ENCODE peak calls at places on chromosomes 2 and 18, in six cellular contexts. R is mesenchymal stem cell, H is PC-3, F is K562, V is fibroblast of lung, L is mesendoderm. S is an unnamed sample. For H3K4me1, the result is how much of the 10 kb centered on the place peaks cover.

GRCh38 chr2:40251146-40251545 is 200.7 kb downstream of the SLC8A1 start:
- DNase-seq in R (peak), F (no peak), L (peak), V (peak), H (peak), S (no peak)

GRCh38 chr2:152222975-152223638 is 47.5 kb upstream of the STAM2 start:
- DNase-seq in R (peak), H (peak), F (peak), L (peak), V (peak), S (peak)

GRCh38 chr2:206353685-206354084 is 79.2 kb downstream of the ZDBF2 start:
- DNase-seq in F (no peak), L (peak), H (peak), V (no peak), R (no peak), S (no peak)

GRCh38 chr2:7694066-7695000 is 777.1 kb downstream of the RNF144A start:
- DNase-seq in F (no peak), L (no peak), V (no peak), H (no peak), R (no peak), S (no peak)

GRCh38 chr2:12824771-12825363 is 108.1 kb downstream of the TRIB2 start:
- DNase-seq in R (peak), F (no peak), L (no peak), V (peak), H (no peak), S (no peak)

GRCh38 chr18:22355069-22355468 is 62.6 kb downstream of the CTAGE1 start:
- DNase-seq in F (no peak), L (no peak), R (no peak), V (no peak), H (no peak), S (no peak)

GRCh38 chr2:90645-91312 is 44.5 kb upstream of the FAM110C start:
- DNase-seq in F (no peak), R (no peak), V (no peak), L (no peak), H (no peak), S (no peak)

GRCh38 chr18:63783394-63783793 is 8.2 kb downstream of the SERPINB7 start:
- DNase-seq in F (no peak), R (no peak), L (peak), V (no peak), H (peak), S (peak)

GRCh38 chr2:7377861-7378569 is 460.8 kb downstream of the RNF144A start:
- DNase-seq in V (no peak), R (no peak), F (no peak), H (peak), L (peak), S (peak)

GRCh38 chr2:3519255-3520190 is at the start of gene ADI1:
- DNase-seq in V (peak), L (peak), H (peak), F (peak), R (peak), S (peak)

GRCh38 chr2:8193686-8194615 is 487.9 kb upstream of the ID2 start:
- DNase-seq in F (no peak), V (no peak), H (no peak), L (peak), R (no peak), S (no peak)

GRCh38 chr18:36829362-36830140 is 624 bp downstream of the KIAA1328 start:
- DNase-seq in F (peak), L (no peak), H (peak), R (no peak), V (peak), S (no peak)

GRCh38 chr2:75798624-75799023 is 87.9 kb upstream of the GCFC2 start:
- DNase-seq in H (no peak), V (no peak), F (no peak), L (no peak), R (no peak), S (no peak)

GRCh38 chr2:190467575-190468083 is 59.5 kb downstream of the MFSD6 start:
- DNase-seq in H (no peak), R (no peak), F (no peak), L (no peak), V (peak), S (no peak)

GRCh38 chr18:76450912-76451421 is 44.1 kb downstream of the ZNF516 start:
- DNase-seq in L (peak), V (peak), F (no peak), R (peak), H (peak), S (peak)

GRCh38 chr2:185284696-185285095 is 453.9 kb upstream of the FSIP2 start:
- DNase-seq in F (no peak), R (no peak), V (peak), L (no peak), H (no peak), S (no peak)

GRCh38 chr2:196183528-196184231 is 12.3 kb upstream of the STK17B start:
- DNase-seq in R (no peak), F (no peak), L (no peak), V (no peak), H (no peak), S (no peak)

GRCh38 chr2:43278683-43279220 is 52.3 kb upstream of the ZFP36L2 start:
- DNase-seq in V (no peak), R (no peak), L (no peak), H (no peak), F (no peak), S (no peak)

GRCh38 chr2:217650229-217650628 is 352.6 kb downstream of the TNS1 start:
- DNase-seq in R (no peak), F (no peak), V (no peak), L (peak), H (peak), S (peak)

GRCh38 chr2:134410831-134411231 is 157.0 kb downstream of the MGAT5 start:
- DNase-seq in F (no peak), V (peak), L (no peak), H (no peak), R (peak), S (no peak)

GRCh38 chr2:201158111-201158929 is 24.6 kb upstream of the CASP10 start:
- DNase-seq in H (peak), V (peak), F (peak), R (peak), L (peak), S (peak)

GRCh38 chr2:71950256-71951066 is 197.2 kb downstream of the CYP26B1 start:
- DNase-seq in F (no peak), L (peak), R (peak), V (no peak), H (no peak), S (peak)
- H3K9ac ChIP-seq in F (no peak), L (no peak), R (peak), V (no peak), H (no peak), S (no peak)

GRCh38 chr2:231930601-231931281 is 4.5 kb upstream of the NPPC start:
- DNase-seq in V (no peak), H (no peak), F (no peak), R (no peak), L (no peak), S (no peak)
- H3K4me1 ChIP-seq in V (under half), H (under half), F (under half), R (under half), L (under half), S (under half)

DNA sequence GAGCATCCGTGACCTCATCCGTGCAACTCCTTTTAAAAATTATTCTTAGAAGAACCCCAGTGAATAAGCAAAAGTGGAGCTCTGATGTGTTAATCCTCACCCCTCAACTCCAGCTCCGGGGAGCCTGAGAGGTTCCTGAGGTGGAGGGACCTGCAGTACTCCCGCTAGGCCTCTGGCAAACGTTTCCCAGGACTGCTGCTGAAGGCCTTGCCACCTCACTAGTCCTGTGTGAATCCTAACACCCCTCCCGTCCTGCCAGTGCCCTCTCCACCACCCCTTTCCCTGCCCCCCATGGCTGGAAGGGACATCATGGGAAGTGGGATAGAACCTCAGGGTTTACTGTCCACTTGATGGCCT is 70.9 kb downstream of the INPP4A start:
- DNase-seq in F (no peak), L (peak), V (no peak), H (no peak), R (no peak), S (no peak)
- H3K4me2 ChIP-seq in F (no peak), L (no peak), V (no peak), H (no peak), R (no peak), S (no peak)

DNA sequence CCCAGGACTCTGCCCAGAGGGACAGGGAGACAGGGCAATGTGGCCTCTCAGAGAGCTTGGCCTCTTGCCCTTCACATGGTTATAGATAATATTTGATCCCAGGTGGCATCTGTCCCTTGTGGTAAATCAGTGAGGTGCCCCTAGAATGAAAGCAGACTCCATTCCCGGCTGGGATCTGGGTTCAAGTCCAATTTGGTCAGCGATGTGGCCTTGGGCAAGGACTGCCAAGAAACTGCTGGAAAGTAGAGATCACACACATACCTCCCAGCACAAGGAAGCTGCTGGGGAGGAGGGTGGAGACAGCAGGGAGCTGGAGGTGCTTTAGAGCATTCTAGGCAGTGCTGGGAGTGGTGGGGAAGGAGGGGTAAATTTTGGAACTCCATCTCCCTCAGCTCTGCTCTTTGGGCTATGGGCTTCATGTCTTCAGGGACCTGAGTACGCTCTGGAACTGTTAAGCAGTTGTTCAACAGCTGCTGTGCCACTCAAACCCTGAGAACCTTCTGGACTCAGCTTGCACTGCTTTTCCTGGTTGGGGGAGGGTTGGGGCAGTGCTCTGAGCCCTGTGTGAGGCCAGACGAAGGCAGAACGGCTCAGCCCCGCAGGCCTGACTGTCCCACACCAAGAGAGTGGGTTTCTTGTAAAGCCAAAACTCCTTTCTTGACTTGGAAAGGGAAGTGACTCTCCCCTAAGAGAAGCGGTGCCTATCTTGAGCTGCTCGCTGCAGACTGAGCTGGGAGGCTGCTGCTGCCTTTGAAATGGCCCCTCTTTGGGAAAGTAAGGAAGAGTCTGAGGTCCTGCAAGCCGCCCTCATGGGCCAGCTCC is 23.0 kb downstream of the INPP5D start:
- DNase-seq in V (no peak), L (no peak), F (no peak), R (no peak), H (no peak), S (no peak)
- H3K9ac ChIP-seq in V (no peak), L (no peak), F (no peak), R (no peak), H (no peak), S (no peak)

DNA sequence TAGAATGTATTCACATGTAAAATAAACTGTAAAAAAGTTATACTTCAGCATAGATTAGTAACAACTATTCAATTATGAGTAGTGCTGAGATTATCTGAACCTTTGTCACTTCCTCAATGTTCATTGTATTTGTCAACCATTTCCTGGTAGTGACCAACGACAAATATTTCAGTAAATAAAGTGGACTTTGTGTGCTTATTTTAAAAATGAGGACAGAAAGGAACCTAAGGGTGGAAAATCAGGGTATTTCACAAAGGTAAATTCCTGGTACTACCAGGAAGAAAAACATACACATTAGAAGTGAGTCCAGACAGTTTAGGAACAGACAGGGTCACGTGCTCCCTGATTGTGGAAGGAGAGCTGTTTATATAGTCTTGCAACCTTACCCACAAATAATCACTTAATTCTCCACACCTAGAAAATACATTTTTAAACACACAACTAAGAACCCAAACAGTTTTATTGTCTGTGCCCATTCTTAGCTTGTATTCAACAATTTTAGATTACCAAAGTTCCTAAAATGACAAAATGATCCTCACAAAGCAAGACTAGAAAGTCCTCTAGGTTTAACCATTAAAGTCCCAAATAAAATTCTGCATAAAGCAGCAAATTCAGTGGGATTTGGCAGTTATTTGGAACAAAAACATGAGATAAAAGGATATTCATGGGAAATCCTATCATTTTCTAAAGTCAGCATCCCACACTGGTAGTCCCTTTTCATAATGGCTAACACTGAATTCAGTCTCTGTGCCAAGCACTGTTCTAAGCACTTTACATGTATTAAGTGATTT is 28.2 kb downstream of the PELI1 start:
- DNase-seq in R (no peak), L (no peak), V (no peak), F (no peak), H (peak), S (no peak)
- H3K4me1 ChIP-seq in R (under half), L (under half), V (under half), F (under half), H (under half), S (under half)

GRCh38 chr2:129891341-129892320 is 87.8 kb upstream of the RAB6C start:
- DNase-seq in F (no peak), L (peak), R (no peak), H (no peak), V (no peak), S (no peak)
- H3K4me2 ChIP-seq in F (no peak), L (no peak), R (no peak), H (no peak), V (no peak), S (no peak)

GRCh38 chr2:63789318-63790051 is 52.2 kb upstream of the UGP2 start:
- DNase-seq in H (no peak), R (no peak), V (peak), F (no peak), L (no peak), S (no peak)
- H3K9ac ChIP-seq in H (no peak), R (peak), V (no peak), F (no peak), L (no peak), S (no peak)

GRCh38 chr2:109236147-109236546 is 107.1 kb downstream of the SH3RF3 start:
- DNase-seq in H (no peak), V (no peak), L (no peak), F (no peak), R (no peak), S (no peak)
- H3K4me1 ChIP-seq in H (under half), V (under half), L (under half), F (under half), R (under half), S (under half)